ENCODE peak calls at places on chromosomes 12 and 14, in nine cellular contexts. P is ovary, T is A549, G is HepG2, D is transverse colon, I is stomach, N is K562, O is SK-N-SH, A is suprapubic skin. Z is an unnamed sample.

GRCh38 chr12:113519464-113520191 is 48.0 kb upstream of the LHX5 start:
- DNase-seq in P (no peak), T (no peak), G (no peak), D (no peak), I (no peak), N (no peak), O (no peak), A (no peak), Z (no peak)

GRCh38 chr14:52950898-52951729 is at the start of gene FERMT2:
- DNase-seq in P (peak), T (peak), G (peak), D (peak), I (peak), N (peak), O (peak), A (peak), Z (peak)

GRCh38 chr12:78580296-78580695 is 284.3 kb upstream of the SYT1 start:
- DNase-seq in P (no peak), T (no peak), G (no peak), D (no peak), I (no peak), N (no peak), O (no peak), A (no peak), Z (no peak)

GRCh38 chr14:50099335-50099734 is 17.0 kb downstream of the VCPKMT start:
- DNase-seq in P (no peak), T (no peak), G (peak), D (peak), I (no peak), N (no peak), O (no peak), A (no peak), Z (no peak)

GRCh38 chr14:77761205-77761931 is 412 bp upstream of the SNW1 start:
- DNase-seq in P (peak), T (peak), G (peak), D (peak), I (no peak), N (peak), O (peak), A (no peak), Z (peak)

GRCh38 chr12:115354476-115354890 is 670.5 kb upstream of the TBX3 start:
- DNase-seq in P (no peak), T (no peak), G (no peak), D (no peak), I (no peak), N (no peak), O (no peak), A (no peak), Z (no peak)

GRCh38 chr12:25495336-25496097 is 57.6 kb downstream of the LMNTD1 start:
- DNase-seq in P (no peak), T (peak), G (peak), D (no peak), I (no peak), N (no peak), O (no peak), A (no peak), Z (no peak)

GRCh38 chr14:51472881-51473280 is 178.8 kb upstream of the FRMD6 start:
- DNase-seq in P (no peak), T (no peak), G (no peak), D (no peak), I (no peak), N (no peak), O (peak), A (no peak), Z (no peak)

GRCh38 chr14:75399819-75400678 is 27.8 kb upstream of the JDP2 start:
- DNase-seq in P (peak), T (peak), G (no peak), D (peak), I (peak), N (no peak), O (peak), A (peak), Z (peak)

GRCh38 chr12:64674367-64674922 is 64.2 kb downstream of the RASSF3 start:
- DNase-seq in P (no peak), T (no peak), G (no peak), D (no peak), I (no peak), N (no peak), O (no peak), A (no peak), Z (no peak)

GRCh38 chr14:98138666-98139065 is 1133.3 kb downstream of the BCL11B start:
- DNase-seq in P (no peak), T (peak), G (no peak), D (peak), I (no peak), N (peak), O (peak), A (no peak), Z (no peak)

GRCh38 chr12:99119943-99120342 is 474.9 kb downstream of the APAF1 start:
- DNase-seq in P (no peak), T (no peak), G (no peak), D (no peak), I (no peak), N (no peak), O (no peak), A (no peak), Z (no peak)

GRCh38 chr14:77641534-77642341 is 25.3 kb upstream of the SPTLC2 start:
- DNase-seq in P (peak), T (peak), G (no peak), D (peak), I (peak), N (no peak), O (no peak), A (peak), Z (peak)

GRCh38 chr14:68757618-68758081 is 35.2 kb downstream of the ZFP36L1 start:
- DNase-seq in P (no peak), T (no peak), G (peak), D (no peak), I (no peak), N (peak), O (no peak), A (no peak), Z (no peak)

GRCh38 chr12:64633186-64633939 is 23.1 kb downstream of the RASSF3 start:
- DNase-seq in P (no peak), T (no peak), G (no peak), D (no peak), I (no peak), N (no peak), O (no peak), A (no peak), Z (no peak)

GRCh38 chr12:109952873-109953272 is 43.3 kb downstream of the GIT2 start:
- DNase-seq in P (no peak), T (no peak), G (no peak), D (no peak), I (no peak), N (no peak), O (no peak), A (no peak), Z (no peak)

GRCh38 chr12:29744365-29744764 is 39.4 kb downstream of the TMTC1 start:
- DNase-seq in P (no peak), T (no peak), G (no peak), D (no peak), I (no peak), N (no peak), O (no peak), A (no peak), Z (no peak)

GRCh38 chr14:50000215-50001145 is 107.6 kb downstream of the ARF6 start:
- DNase-seq in P (peak), T (peak), G (peak), D (peak), I (peak), N (no peak), O (peak), A (peak), Z (peak)

GRCh38 chr14:77988096-77988870 is 181.9 kb upstream of the NRXN3 start:
- DNase-seq in P (no peak), T (no peak), G (no peak), D (no peak), I (no peak), N (no peak), O (no peak), A (no peak), Z (peak)

GRCh38 chr14:68486809-68487208 is 306.1 kb downstream of the ZFP36L1 start:
- DNase-seq in P (no peak), T (no peak), G (no peak), D (no peak), I (no peak), N (no peak), O (no peak), A (no peak), Z (no peak)

GRCh38 chr12:29634057-29634456 is 136.6 kb upstream of the OVCH1 start:
- DNase-seq in P (no peak), T (no peak), G (no peak), D (no peak), I (no peak), N (no peak), O (no peak), A (no peak), Z (no peak)

GRCh38 chr12:85562765-85563164 is 273.4 kb downstream of the RASSF9 start:
- DNase-seq in P (no peak), T (no peak), G (no peak), D (no peak), I (no peak), N (no peak), O (no peak), A (no peak), Z (no peak)

GRCh38 chr12:38904932-38905479 is 385 bp downstream of the CPNE8 start:
- DNase-seq in P (peak), T (peak), G (peak), D (peak), I (peak), N (peak), O (peak), A (peak), Z (peak)

GRCh38 chr12:65938807-65939206 is 114.5 kb downstream of the HMGA2 start:
- DNase-seq in P (no peak), T (no peak), G (no peak), D (no peak), I (no peak), N (no peak), O (no peak), A (no peak), Z (no peak)

GRCh38 chr14:90599748-90600507 is 203.1 kb downstream of the CALM1 start:
- DNase-seq in P (no peak), T (peak), G (peak), D (no peak), I (no peak), N (no peak), O (no peak), A (no peak), Z (no peak)

GRCh38 chr12:59429766-59430165 is 166.1 kb upstream of the SLC16A7 start:
- DNase-seq in P (no peak), T (no peak), G (no peak), D (no peak), I (no peak), N (no peak), O (no peak), A (no peak), Z (no peak)

GRCh38 chr12:4164591-4165558 is 108.7 kb upstream of the CCND2 start:
- DNase-seq in P (no peak), T (no peak), G (no peak), D (peak), I (peak), N (no peak), O (no peak), A (no peak), Z (no peak)

GRCh38 chr12:57092876-57093411 is 4.0 kb downstream of the NAB2 start:
- DNase-seq in P (no peak), T (no peak), G (no peak), D (no peak), I (peak), N (peak), O (no peak), A (peak), Z (no peak)

GRCh38 chr12:131643581-131644452 is 67.1 kb upstream of the SFSWAP start:
- DNase-seq in P (no peak), T (no peak), G (no peak), D (no peak), I (no peak), N (no peak), O (no peak), A (no peak), Z (no peak)

GRCh38 chr12:9745191-9745590 is 12.3 kb upstream of the CLECL1 start:
- DNase-seq in P (no peak), T (no peak), G (no peak), D (no peak), I (no peak), N (no peak), O (no peak), A (no peak), Z (no peak)

GRCh38 chr12:96719671-96720362 is 187.2 kb upstream of the NEDD1 start:
- DNase-seq in P (no peak), T (no peak), G (no peak), D (peak), I (no peak), N (no peak), O (no peak), A (no peak), Z (no peak)

DNA sequence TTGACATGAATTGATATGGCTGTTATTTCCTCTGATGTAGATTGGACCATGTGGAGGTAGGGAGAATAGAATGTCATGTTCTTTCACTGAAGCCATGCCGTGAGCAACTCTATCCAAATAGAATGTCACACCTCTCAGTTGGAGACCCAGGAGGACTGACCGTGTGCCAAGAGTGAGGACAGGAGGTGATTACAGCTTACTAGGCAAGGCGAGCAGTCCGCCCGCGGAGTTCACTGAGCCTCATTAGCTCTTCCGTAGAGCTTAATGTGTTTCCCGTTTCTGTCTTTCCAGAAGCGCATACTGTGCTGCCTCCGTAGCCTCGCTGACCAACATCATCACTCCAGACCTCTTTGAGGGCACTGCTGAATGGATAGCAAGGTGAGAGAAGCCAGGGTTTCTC is 45.6 kb downstream of the FNTB start:
- DNase-seq in P (no peak), T (no peak), G (no peak), D (peak), I (no peak), N (no peak), O (no peak), A (no peak), Z (no peak)
- H3K27ac ChIP-seq in P (no peak), T (no peak), G (no peak), D (no peak), I (no peak), N (no peak), O (no peak), A (no peak), Z (no peak)

GRCh38 chr12:94783343-94783742 is 133.0 kb upstream of the TMCC3 start:
- DNase-seq in P (no peak), T (no peak), G (no peak), D (no peak), I (no peak), N (no peak), O (no peak), A (no peak), Z (no peak)

GRCh38 chr12:94779520-94779919 is 129.2 kb upstream of the TMCC3 start:
- DNase-seq in P (no peak), T (no peak), G (no peak), D (no peak), I (no peak), N (no peak), O (no peak), A (no peak), Z (no peak)

GRCh38 chr12:94781835-94782234 is 131.5 kb upstream of the TMCC3 start:
- DNase-seq in P (no peak), T (no peak), G (no peak), D (no peak), I (no peak), N (no peak), O (no peak), A (no peak), Z (no peak)

GRCh38 chr12:94788298-94788697 is 137.9 kb upstream of the TMCC3 start:
- DNase-seq in P (no peak), T (no peak), G (no peak), D (no peak), I (no peak), N (no peak), O (no peak), A (no peak), Z (no peak)

DNA sequence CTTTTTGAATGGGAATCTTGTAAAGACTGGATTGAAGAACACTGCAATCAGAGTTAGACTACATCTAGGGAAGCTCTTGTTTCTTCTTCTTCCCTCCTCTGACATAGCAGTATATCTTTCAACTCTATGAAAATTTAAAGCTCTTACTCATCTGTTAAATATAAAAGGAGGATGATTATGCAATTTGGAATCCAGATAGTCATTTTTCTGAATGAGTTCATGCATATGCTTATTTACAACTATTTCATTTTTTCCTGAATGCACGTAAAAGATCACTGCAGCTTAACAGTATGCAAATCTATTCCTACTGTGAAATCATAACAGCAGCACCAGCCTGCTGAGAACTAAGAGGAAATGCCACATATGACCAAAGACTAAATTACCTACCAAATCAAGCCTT is 133.5 kb upstream of the TMCC3 start:
- DNase-seq in P (no peak), T (no peak), G (no peak), D (no peak), I (no peak), N (no peak), O (no peak), A (no peak), Z (no peak)
- TF ChIP-seq EP300 in P (no peak), T (no peak), G (no peak), D (no peak), I (no peak), N (no peak), O (no peak), A (no peak), Z (no peak)

DNA sequence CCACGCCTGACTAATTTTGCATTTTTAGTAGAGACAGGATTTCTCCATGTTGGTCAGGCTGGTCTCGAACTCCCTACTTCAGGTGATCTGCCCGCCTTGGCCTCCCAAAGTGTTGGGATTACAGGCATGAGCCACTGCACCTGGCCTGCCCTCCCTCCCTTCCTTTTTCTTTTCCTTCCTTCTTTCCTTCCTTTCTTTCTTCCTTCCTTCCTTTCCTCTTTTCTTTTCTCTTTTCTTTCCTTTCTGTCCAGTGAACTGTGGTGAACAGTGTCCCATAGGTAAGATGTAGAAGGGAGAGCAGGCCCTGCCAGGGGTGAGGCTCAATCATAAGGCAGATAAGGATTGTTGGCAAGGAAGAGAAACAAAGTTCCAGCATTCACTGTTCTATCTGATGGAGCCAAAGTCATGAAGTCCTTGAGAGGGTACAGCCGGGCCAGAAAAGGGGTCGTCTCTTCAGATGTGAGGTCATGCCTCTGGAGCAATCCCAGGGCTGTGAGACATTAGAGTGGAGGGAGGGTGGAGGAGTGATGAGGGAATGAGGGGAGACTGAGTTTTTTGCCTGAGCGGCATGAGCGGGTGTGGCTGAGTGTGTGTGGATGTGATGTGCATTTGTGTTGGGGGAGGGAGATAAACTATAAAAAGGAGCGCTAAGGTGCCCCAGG is 4.2 kb upstream of the MLF2 start:
- DNase-seq in P (no peak), T (no peak), G (no peak), D (no peak), I (no peak), N (no peak), O (no peak), A (no peak), Z (no peak)
- H3K27ac ChIP-seq in P (no peak), T (peak), G (no peak), D (no peak), I (no peak), N (no peak), O (no peak), A (no peak), Z (no peak)

GRCh38 chr14:23828611-23829010 is 125.0 kb upstream of the DHRS4 start:
- DNase-seq in P (no peak), T (no peak), G (no peak), D (no peak), I (no peak), N (no peak), O (no peak), A (no peak), Z (no peak)
- TF ChIP-seq EP300 in P (no peak), T (no peak), G (no peak), D (no peak), I (no peak), N (no peak), O (no peak), A (no peak), Z (no peak)

GRCh38 chr12:107311682-107312081 is 218.3 kb upstream of the CRY1 start:
- DNase-seq in P (no peak), T (no peak), G (no peak), D (no peak), I (no peak), N (no peak), O (no peak), A (no peak), Z (no peak)
- H3K27ac ChIP-seq in P (no peak), T (no peak), G (no peak), D (no peak), I (no peak), N (no peak), O (no peak), A (no peak), Z (no peak)

DNA sequence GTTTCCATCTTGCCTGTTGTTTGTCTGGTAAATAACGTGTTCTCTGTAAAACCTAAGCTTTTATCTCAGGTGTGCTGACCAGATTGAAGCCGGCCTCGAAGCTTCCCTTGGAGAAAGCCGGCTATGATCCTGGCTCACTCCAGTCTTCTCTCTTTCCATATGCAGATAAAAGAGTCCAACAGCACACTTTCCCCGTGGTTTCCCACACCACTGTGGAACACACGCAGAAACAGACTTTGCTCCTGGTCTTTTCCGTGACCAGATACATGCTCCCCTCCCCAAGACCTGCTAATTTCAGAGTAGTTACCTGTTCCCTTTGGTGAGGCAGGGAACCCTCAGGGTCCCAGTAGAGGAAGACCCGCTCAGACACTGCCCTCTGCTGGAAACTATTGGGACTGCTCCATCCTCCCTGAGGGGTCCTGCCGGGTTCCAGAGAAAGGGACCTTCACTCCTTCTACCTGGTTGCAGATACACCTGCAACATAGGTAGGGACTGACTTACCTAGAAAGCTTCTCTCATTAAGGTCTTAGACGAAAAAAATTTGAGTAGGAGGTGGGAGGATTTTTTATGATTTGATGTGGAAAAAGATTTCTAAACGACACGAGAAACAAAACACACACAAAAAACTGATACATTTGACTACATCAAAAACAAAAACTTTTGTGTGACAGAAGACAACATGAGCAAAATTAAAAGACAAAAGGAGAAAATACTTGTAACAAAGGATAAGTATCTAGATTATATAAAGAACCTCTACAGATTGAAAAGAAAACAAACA is 415.4 kb upstream of the CCDC196 start:
- DNase-seq in P (no peak), T (peak), G (peak), D (peak), I (peak), N (peak), O (peak), A (no peak), Z (no peak)
- TF ChIP-seq EP300 in P (no peak), T (no peak), G (no peak), D (no peak), I (no peak), N (no peak), O (no peak), A (no peak), Z (no peak)

DNA sequence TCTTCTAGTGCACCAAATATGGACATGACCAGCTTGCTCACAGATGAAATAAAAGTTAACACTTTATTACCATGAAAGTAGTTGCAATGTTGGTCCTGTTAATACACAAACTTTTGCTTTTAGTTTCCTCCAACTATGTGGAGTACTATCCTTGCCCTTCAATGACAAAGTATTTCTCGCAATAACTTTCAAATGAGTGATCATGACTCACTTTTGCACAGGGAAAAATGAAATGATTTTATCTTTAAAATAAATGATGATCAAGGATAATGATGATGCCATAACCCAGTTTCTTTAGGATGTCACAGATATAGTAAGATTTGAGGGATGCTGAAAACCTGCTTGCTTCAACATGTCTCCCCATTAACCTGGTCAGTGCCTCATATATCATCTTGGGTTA is 254.0 kb upstream of the KITLG start:
- DNase-seq in P (no peak), T (no peak), G (no peak), D (no peak), I (no peak), N (no peak), O (no peak), A (no peak), Z (no peak)
- H3K27ac ChIP-seq in P (no peak), T (no peak), G (no peak), D (no peak), I (no peak), N (no peak), O (peak), A (no peak), Z (no peak)